ENCODE peak calls at places on chromosomes 6 and 20, in six cellular contexts. B, C, E, F, Q and A are unnamed samples.

GRCh38 chr6:115908906-115909559 is 151.7 kb downstream of the FRK start:
- DNase-seq in B (no peak), C (no peak), E (no peak), F (no peak), Q (no peak), A (no peak)

GRCh38 chr6:54291738-54292137 is 16.5 kb upstream of the TINAG start:
- DNase-seq in B (no peak), C (no peak), E (no peak), F (no peak), Q (no peak), A (no peak)

GRCh38 chr6:77034161-77034560 is 429.1 kb downstream of the HTR1B start:
- DNase-seq in B (peak; percentile 39), C (no peak), E (no peak), F (no peak), Q (no peak), A (peak; percentile 67)

GRCh38 chr6:105867280-105867679 is 218.9 kb upstream of the PRDM1 start:
- DNase-seq in B (no peak), C (no peak), E (no peak), F (no peak), Q (no peak), A (no peak)

GRCh38 chr6:2264932-2265331 is 19.5 kb upstream of the GMDS start:
- DNase-seq in B (no peak), C (no peak), E (no peak), F (no peak), Q (no peak), A (no peak)

GRCh38 chr6:167470101-167470835 is 145.4 kb downstream of the TTLL2 start:
- DNase-seq in B (no peak), C (no peak), E (no peak), F (no peak), Q (no peak), A (no peak)

GRCh38 chr20:20073851-20074252 is 21.5 kb downstream of the CFAP61 start:
- DNase-seq in B (no peak), C (no peak), E (no peak), F (no peak), Q (no peak), A (no peak)

GRCh38 chr6:129842881-129843409 is 18.2 kb downstream of the TMEM244 start:
- DNase-seq in B (no peak), C (no peak), E (no peak), F (no peak), Q (no peak), A (no peak)

GRCh38 chr6:143271024-143271423 is 179.5 kb downstream of the ADAT2 start:
- DNase-seq in B (no peak), C (no peak), E (no peak), F (no peak), Q (no peak), A (peak; percentile 61)

GRCh38 chr6:18155864-18156396 is 708 bp downstream of the KDM1B start:
- DNase-seq in B (peak; percentile 78), C (peak; percentile 80), E (peak; percentile 15), F (peak; percentile 80), Q (peak; percentile 38), A (no peak)

GRCh38 chr20:53611449-53611894 is 17.8 kb upstream of the ZNF217 start:
- DNase-seq in B (peak; percentile 24), C (no peak), E (no peak), F (peak; percentile 78), Q (no peak), A (peak; percentile 92)

GRCh38 chr6:77812304-77812703 is 159.5 kb downstream of the MEI4 start:
- DNase-seq in B (no peak), C (no peak), E (no peak), F (no peak), Q (no peak), A (no peak)

GRCh38 chr6:122365775-122366403 is 33.6 kb upstream of the HSF2 start:
- DNase-seq in B (no peak), C (no peak), E (no peak), F (no peak), Q (no peak), A (no peak)

GRCh38 chr20:7792131-7792869 is 148.0 kb downstream of the HAO1 start:
- DNase-seq in B (no peak), C (no peak), E (no peak), F (no peak), Q (no peak), A (no peak)

GRCh38 chr20:18504479-18505060 is 3.2 kb upstream of the SEC23B start:
- DNase-seq in B (no peak), C (peak; percentile 66), E (no peak), F (no peak), Q (peak; percentile 36), A (no peak)

GRCh38 chr6:118551063-118551672 is 3.1 kb downstream of the PLN start:
- DNase-seq in B (peak; percentile 59), C (no peak), E (no peak), F (peak; percentile 37), Q (no peak), A (peak; percentile 44)

GRCh38 chr6:5517781-5518180 is 256.5 kb downstream of the FARS2 start:
- DNase-seq in B (no peak), C (no peak), E (no peak), F (no peak), Q (no peak), A (no peak)

GRCh38 chr6:112413805-112414204 is 66.7 kb downstream of the RFPL4B start:
- DNase-seq in B (no peak), C (no peak), E (no peak), F (no peak), Q (no peak), A (no peak)

GRCh38 chr6:2632368-2632767 is 118.4 kb downstream of the MYLK4 start:
- DNase-seq in B (no peak), C (no peak), E (peak; percentile 35), F (no peak), Q (peak; percentile 33), A (no peak)

GRCh38 chr6:52186075-52186474 is at the start of gene IL17A:
- DNase-seq in B (no peak), C (no peak), E (no peak), F (no peak), Q (no peak), A (no peak)

GRCh38 chr6:34386316-34387137 is 5.9 kb downstream of the NUDT3 start:
- DNase-seq in B (no peak), C (no peak), E (no peak), F (no peak), Q (no peak), A (peak; percentile 70)

DNA sequence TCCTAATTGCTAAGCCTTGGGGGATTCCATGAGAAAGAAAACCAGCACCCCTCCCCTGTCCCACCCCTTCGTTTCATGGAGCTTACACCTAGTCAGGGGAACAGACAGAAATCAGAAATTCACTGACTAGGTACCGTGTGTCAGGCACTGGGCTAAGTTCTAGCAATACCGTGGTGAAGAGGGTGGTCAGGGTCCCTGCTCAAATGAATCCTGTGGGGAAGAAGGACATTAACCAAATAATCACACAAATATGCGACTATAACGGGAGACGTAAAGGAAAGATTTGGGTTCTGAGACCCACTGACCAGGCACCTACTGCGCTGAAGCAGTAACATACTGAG is 65.1 kb upstream of the TOP1 start:
- DNase-seq in B (no peak), C (no peak), E (no peak), F (no peak), Q (no peak), A (no peak)
- H3K4me3 ChIP-seq in B (no peak overlapping the region), C (no peak overlapping the region), E (no peak overlapping the region), F (no peak overlapping the region), Q (no peak overlapping the region), A (no peak overlapping the region)

GRCh38 chr6:113565306-113565705 is 291.8 kb upstream of the MARCKS start:
- DNase-seq in B (no peak), C (no peak), E (no peak), F (no peak), Q (no peak), A (no peak)
- H3K27ac ChIP-seq in B (no peak overlapping the region), C (peak overlapping the region; percentile 56), E (no peak overlapping the region), F (no peak overlapping the region), Q (peak overlapping the region; percentile 85), A (peak overlapping the region; percentile 90)

GRCh38 chr20:50628326-50628725 is 63.0 kb downstream of the RIPOR3 start:
- DNase-seq in B (peak; percentile 32), C (no peak), E (no peak), F (no peak), Q (no peak), A (no peak)
- H3K4me3 ChIP-seq in B (no peak overlapping the region), C (no peak overlapping the region), E (no peak overlapping the region), F (no peak overlapping the region), Q (no peak overlapping the region), A (no peak overlapping the region)

GRCh38 chr6:83948851-83949250 is 84.7 kb upstream of the MRAP2 start:
- DNase-seq in B (no peak), C (no peak), E (no peak), F (no peak), Q (no peak), A (no peak)
- H3K27ac ChIP-seq in B (no peak overlapping the region), C (no peak overlapping the region), E (peak overlapping the region; percentile 19), F (no peak overlapping the region), Q (no peak overlapping the region), A (no peak overlapping the region)

GRCh38 chr6:13238640-13239216 is 89.6 kb downstream of the TBC1D7 start:
- DNase-seq in B (no peak), C (no peak), E (no peak), F (no peak), Q (no peak), A (no peak)
- H3K4me3 ChIP-seq in B (no peak overlapping the region), C (no peak overlapping the region), E (no peak overlapping the region), F (no peak overlapping the region), Q (no peak overlapping the region), A (no peak overlapping the region)